ENCODE peak calls at places on chromosomes 4 and X, in nine cellular contexts. W, B, I, P, Z, S, U, O and E are unnamed samples.

GRCh38 chrX:44829836-44830235 is 14.0 kb upstream of the DUSP21 start:
- DNase-seq in Z (no peak), U (no peak), W (peak; percentile 27), I (no peak), S (no peak), P (no peak), B (no peak), O (no peak), E (no peak)

GRCh38 chr4:9703391-9703790 is 78.0 kb upstream of the DRD5 start:
- DNase-seq in Z (peak; percentile 39), O (peak; percentile 74), P (peak; percentile 26), I (peak; percentile 39), W (peak; percentile 88), S (peak; percentile 29), U (no peak), B (peak; percentile 34), E (no peak)

GRCh38 chrX:15913161-15913560 is 58.5 kb upstream of the AP1S2 start:
- DNase-seq in W (no peak), P (no peak), U (no peak), S (no peak), I (no peak), O (no peak), B (no peak), Z (no peak), E (no peak)

GRCh38 chr4:166972071-166972470 is 262.2 kb downstream of the SPOCK3 start:
- DNase-seq in P (peak; percentile 65), I (no peak), Z (no peak), O (no peak), W (no peak), S (no peak), B (peak; percentile 0), U (no peak), E (no peak)

GRCh38 chr4:74097631-74098550 is 1.1 kb downstream of the CXCL2 start:
- DNase-seq in O (no peak), S (no peak), W (peak; percentile 59), Z (no peak), I (no peak), B (no peak), U (no peak), P (no peak), E (no peak)

GRCh38 chrX:154485150-154486051 is 1.0 kb downstream of the UBL4A start:
- DNase-seq in B (no peak), I (peak; percentile 31), Z (no peak), O (no peak), U (no peak), S (no peak), W (peak; percentile 16), P (no peak), E (no peak)

GRCh38 chrX:115571712-115572111 is 10.7 kb downstream of the PLS3 start:
- DNase-seq in W (no peak), B (no peak), S (no peak), O (no peak), P (no peak), I (no peak), U (no peak), Z (no peak), E (no peak)

GRCh38 chr4:15005474-15006115 is 3.3 kb downstream of the CPEB2 start:
- DNase-seq in U (no peak), S (no peak), O (no peak), Z (no peak), I (no peak), W (no peak), P (no peak), B (no peak), E (no peak)

GRCh38 chr4:144575181-144575580 is 70.8 kb upstream of the HHIP start:
- DNase-seq in U (no peak), I (no peak), O (peak; percentile 43), P (peak; percentile 10), B (no peak), W (no peak), Z (no peak), S (no peak), E (no peak)

GRCh38 chr4:163107754-163108153 is 58.9 kb downstream of the NAF1 start:
- DNase-seq in Z (no peak), U (no peak), O (no peak), I (no peak), B (peak; percentile 27), P (no peak), S (no peak), W (no peak), E (no peak)

GRCh38 chr4:81827568-81828202 is 356.0 kb upstream of the RASGEF1B start:
- DNase-seq in B (no peak), U (no peak), O (no peak), P (no peak), I (no peak), Z (no peak), S (no peak), W (no peak), E (no peak)

GRCh38 chr4:58566260-58566659 is 1456.1 kb upstream of the IGFBP7 start:
- DNase-seq in B (no peak), P (no peak), O (no peak), S (no peak), W (no peak), I (no peak), Z (no peak), U (no peak), E (no peak)

GRCh38 chrX:95875661-95876060 is 809.0 kb upstream of the DIAPH2 start:
- DNase-seq in Z (no peak), P (no peak), S (no peak), B (no peak), W (no peak), I (no peak), O (no peak), U (no peak), E (no peak)

GRCh38 chrX:134548257-134548732 is 88.3 kb downstream of the HPRT1 start:
- DNase-seq in U (no peak), B (no peak), I (no peak), P (no peak), O (no peak), S (no peak), Z (no peak), W (no peak), E (no peak)

GRCh38 chr4:101418055-101418454 is 70.7 kb upstream of the PPP3CA start:
- DNase-seq in Z (no peak), S (no peak), I (no peak), P (no peak), W (no peak), O (no peak), B (no peak), U (no peak), E (no peak)

GRCh38 chr4:98557497-98557896 is 100.9 kb downstream of the TSPAN5 start:
- DNase-seq in S (no peak), U (no peak), B (peak; percentile 82), Z (no peak), P (peak; percentile 44), I (no peak), W (no peak), O (no peak), E (no peak)

GRCh38 chr4:110008540-110008939 is 95.9 kb downstream of the EGF start:
- DNase-seq in Z (no peak), I (no peak), S (no peak), U (no peak), W (no peak), B (no peak), O (no peak), P (no peak), E (no peak)

DNA sequence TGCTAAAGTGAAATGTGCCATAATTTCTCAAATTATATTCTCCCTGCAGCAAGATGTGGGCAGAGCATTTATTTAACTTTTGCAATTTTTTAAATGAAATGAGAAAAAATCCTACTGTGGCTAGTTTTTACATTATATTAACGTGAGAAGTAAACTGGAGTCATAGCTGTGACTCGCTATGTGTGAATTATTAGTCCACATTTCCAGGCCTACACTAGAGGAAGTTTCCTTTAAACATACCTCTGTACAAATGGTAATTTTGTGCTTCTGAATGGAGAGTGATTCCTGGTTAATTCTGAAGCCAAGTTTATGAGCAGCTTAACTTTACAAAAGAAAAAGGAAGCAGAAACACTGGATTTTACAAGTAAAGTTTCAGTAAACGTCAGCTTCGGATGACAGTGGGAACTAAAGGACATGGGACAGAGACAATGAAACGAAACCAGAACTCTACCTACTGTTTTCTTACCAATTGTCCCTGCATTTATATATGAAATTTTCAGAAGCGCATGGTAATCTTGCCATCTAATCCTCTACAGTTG is 72.4 kb downstream of the FBXO8 start:
- DNase-seq in O (no peak), S (no peak), B (no peak), P (no peak), Z (no peak), I (no peak), U (no peak), W (no peak), E (no peak)
- H3K27me3 ChIP-seq in O (no peaks in the 10 kb centered on the region), S (peaks cover 21% of the 10 kb centered on the region), B (peaks cover 62% of the 10 kb centered on the region), P (no peaks in the 10 kb centered on the region), Z (peaks cover 93% of the 10 kb centered on the region), I (no peaks in the 10 kb centered on the region), U (peaks cover 43% of the 10 kb centered on the region), W (peaks cover 47% of the 10 kb centered on the region), E (peaks cover 27% of the 10 kb centered on the region)

GRCh38 chr4:3791256-3791655 is 25.1 kb downstream of the ADRA2C start:
- DNase-seq in S (no peak), B (no peak), P (no peak), Z (no peak), U (no peak), I (no peak), O (peak; percentile 14), W (no peak), E (no peak)
- H3K4me3 ChIP-seq in S (no peak overlapping the region), B (no peak overlapping the region), P (no peak overlapping the region), Z (no peak overlapping the region), U (no peak overlapping the region), I (no peak overlapping the region), O (no peak overlapping the region), W (no peak overlapping the region), E (no peak overlapping the region)

GRCh38 chr4:3834921-3835521 is 68.8 kb downstream of the ADRA2C start:
- DNase-seq in U (no peak), S (no peak), I (no peak), Z (no peak), W (no peak), B (no peak), P (no peak), O (no peak), E (no peak)

GRCh38 chr4:3832536-3833220 is 66.5 kb downstream of the ADRA2C start:
- DNase-seq in O (no peak), B (no peak), I (no peak), U (no peak), Z (peak; percentile 4), S (no peak), W (no peak), P (no peak), E (no peak)

GRCh38 chr4:3834186-3834920 is 68.2 kb downstream of the ADRA2C start:
- DNase-seq in B (no peak), S (no peak), I (no peak), U (no peak), Z (no peak), W (no peak), P (no peak), O (no peak), E (no peak)

GRCh38 chr4:3831529-3832150 is 65.5 kb downstream of the ADRA2C start:
- DNase-seq in B (no peak), O (no peak), S (no peak), P (no peak), U (no peak), Z (no peak), W (no peak), I (no peak), E (no peak)

GRCh38 chr4:3833326-3833989 is 67.3 kb downstream of the ADRA2C start:
- DNase-seq in B (no peak), P (no peak), I (no peak), W (no peak), S (no peak), O (no peak), U (no peak), Z (peak; percentile 5), E (no peak)
- H3K27me3 ChIP-seq in B (peaks cover 4% of the 10 kb centered on the region), P (no peaks in the 10 kb centered on the region), I (no peaks in the 10 kb centered on the region), W (no peaks in the 10 kb centered on the region), S (no peaks in the 10 kb centered on the region), O (no peaks in the 10 kb centered on the region), U (peaks cover 33% of the 10 kb centered on the region), Z (peaks cover 81% of the 10 kb centered on the region), E (peaks cover 6% of the 10 kb centered on the region)

GRCh38 chrX:70613295-70613694 is 168.7 kb downstream of the DLG3 start:
- DNase-seq in W (no peak), S (no peak), I (no peak), O (no peak), B (peak; percentile 8), Z (no peak), U (no peak), P (no peak), E (peak; percentile 6)
- H3K4me3 ChIP-seq in W (no peak overlapping the region), S (no peak overlapping the region), I (no peak overlapping the region), O (no peak overlapping the region), B (no peak overlapping the region), Z (no peak overlapping the region), U (no peak overlapping the region), P (no peak overlapping the region), E (no peak overlapping the region)